ENCODE peak calls at places on chromosomes 3 and 15, in four cellular contexts. S, Z, H and L are unnamed samples.

GRCh38 chr3:54608041-54608440 is 319.8 kb downstream of the LRTM1 start:
- DNase-seq in S (no peak), Z (no peak), H (no peak), L (no peak)

GRCh38 chr3:122680381-122681293 is at the start of gene PARP14:
- DNase-seq in S (peak), Z (peak), H (peak), L (peak)

GRCh38 chr3:51559266-51559907 is 20.9 kb downstream of the RAD54L2 start:
- DNase-seq in S (peak), Z (no peak), H (peak), L (peak)

GRCh38 chr15:40688932-40689799 is 5.8 kb upstream of the RAD51 start:
- DNase-seq in S (no peak), Z (no peak), H (no peak), L (no peak)

GRCh38 chr15:63367390-63367789 is 14.3 kb downstream of the CA12 start:
- DNase-seq in S (no peak), Z (no peak), H (no peak), L (no peak)

GRCh38 chr3:12994607-12995388 is 78.4 kb downstream of the IQSEC1 start:
- DNase-seq in S (peak), Z (peak), H (no peak), L (peak)

GRCh38 chr3:30720586-30721313 is 114.3 kb downstream of the TGFBR2 start:
- DNase-seq in S (no peak), Z (no peak), H (peak), L (no peak)

GRCh38 chr15:69359724-69360123 is 54.4 kb upstream of the KIF23 start:
- DNase-seq in S (no peak), Z (no peak), H (no peak), L (peak)

GRCh38 chr3:178705925-178706324 is 169.7 kb downstream of the KCNMB2 start:
- DNase-seq in S (no peak), Z (no peak), H (peak), L (no peak)

GRCh38 chr3:197191897-197192296 is 106.5 kb downstream of the DLG1 start:
- DNase-seq in S (no peak), Z (no peak), H (no peak), L (no peak)

GRCh38 chr3:157695586-157695985 is 192.4 kb upstream of the VEPH1 start:
- DNase-seq in S (no peak), Z (no peak), H (no peak), L (no peak)

GRCh38 chr15:68252925-68253534 is 23.5 kb upstream of the CLN6 start:
- DNase-seq in S (peak), Z (peak), H (peak), L (peak)

GRCh38 chr3:76943058-76943457 is 96.8 kb upstream of the ROBO2 start:
- DNase-seq in S (no peak), Z (no peak), H (no peak), L (no peak)

GRCh38 chr3:128973988-128974564 is 19.8 kb downstream of the CFAP92 start:
- DNase-seq in S (no peak), Z (no peak), H (no peak), L (no peak)

GRCh38 chr3:157110761-157111238 is 49.1 kb downstream of the CCNL1 start:
- DNase-seq in S (no peak), Z (no peak), H (no peak), L (no peak)